ENCODE peak calls at places on chromosomes 7 and 10, in ten cellular contexts. F is glutamatergic neuron, J is psoas muscle, E is WTC11, G is neural crest cell, D is cardiac fibroblast, X is DND-41, K is BJ, Y is chondrocyte, P is natural killer cell. H is an unnamed sample.

GRCh38 chr10:22681301-22681700 is 33.1 kb downstream of the PIP4K2A start:
- DNase-seq in J (no peak), F (no peak), G (no peak), Y (no peak), K (no peak), X (no peak), E (no peak), D (no peak), P (no peak), H (peak; percentile 35)

GRCh38 chr7:136053689-136054485 is 76.7 kb upstream of the MTPN start:
- DNase-seq in D (no peak), F (no peak), P (no peak), X (no peak), E (no peak), Y (no peak), K (no peak), J (no peak), G (no peak), H (no peak)

GRCh38 chr7:128791121-128791967 is 424 bp upstream of the CCDC136 start:
- DNase-seq in Y (no peak), D (peak; percentile 50), X (peak; percentile 86), E (peak; percentile 78), F (peak; percentile 85), P (peak; percentile 66), K (no peak), G (peak; percentile 57), J (peak; percentile 81), H (peak; percentile 79)

GRCh38 chr7:88668591-88668990 is 90.9 kb upstream of the ZNF804B start:
- DNase-seq in G (no peak), F (no peak), J (no peak), E (no peak), X (no peak), Y (no peak), K (no peak), D (no peak), P (no peak), H (no peak)

GRCh38 chr7:50832744-50833143 is 50.0 kb upstream of the GRB10 start:
- DNase-seq in E (no peak), G (no peak), D (no peak), X (no peak), Y (no peak), K (peak; percentile 26), F (no peak), J (no peak), P (no peak), H (peak; percentile 36)

GRCh38 chr10:67306588-67307205 is 380.9 kb downstream of the LRRTM3 start:
- DNase-seq in J (no peak), P (no peak), D (peak; percentile 16), F (no peak), G (no peak), E (no peak), X (no peak), K (no peak), Y (no peak), H (no peak)

GRCh38 chr7:11193131-11193867 is 219.6 kb downstream of the PHF14 start:
- DNase-seq in D (peak; percentile 67), Y (no peak), X (no peak), G (no peak), F (peak; percentile 37), P (no peak), J (no peak), E (peak; percentile 58), K (no peak), H (no peak)

GRCh38 chr7:30562498-30562897 is 32.2 kb upstream of the GARS1 start:
- DNase-seq in Y (no peak), D (peak; percentile 73), P (no peak), G (no peak), X (no peak), F (no peak), K (no peak), E (no peak), J (no peak), H (no peak)

GRCh38 chr10:71778071-71778470 is 4.8 kb upstream of the VSIR start:
- DNase-seq in Y (peak; percentile 62), P (no peak), E (no peak), X (no peak), K (no peak), D (no peak), F (no peak), G (no peak), J (no peak), H (no peak)

GRCh38 chr10:117442944-117443676 is 67.9 kb upstream of the PDZD8 start:
- DNase-seq in D (peak; percentile 93), J (peak; percentile 80), Y (no peak), G (peak; percentile 72), X (peak; percentile 34), P (peak; percentile 61), K (no peak), E (peak; percentile 91), F (peak; percentile 82), H (peak; percentile 75)

GRCh38 chr7:32206987-32207386 is 136.8 kb upstream of the PDE1C start:
- DNase-seq in G (peak; percentile 47), Y (no peak), J (no peak), X (no peak), K (no peak), E (peak; percentile 70), F (peak; percentile 67), D (peak; percentile 23), P (no peak), H (no peak)

GRCh38 chr7:50690541-50691011 is 92.1 kb downstream of the GRB10 start:
- DNase-seq in E (no peak), P (no peak), J (no peak), K (no peak), D (peak; percentile 43), G (peak; percentile 20), X (no peak), F (peak; percentile 54), Y (no peak), H (no peak)

DNA sequence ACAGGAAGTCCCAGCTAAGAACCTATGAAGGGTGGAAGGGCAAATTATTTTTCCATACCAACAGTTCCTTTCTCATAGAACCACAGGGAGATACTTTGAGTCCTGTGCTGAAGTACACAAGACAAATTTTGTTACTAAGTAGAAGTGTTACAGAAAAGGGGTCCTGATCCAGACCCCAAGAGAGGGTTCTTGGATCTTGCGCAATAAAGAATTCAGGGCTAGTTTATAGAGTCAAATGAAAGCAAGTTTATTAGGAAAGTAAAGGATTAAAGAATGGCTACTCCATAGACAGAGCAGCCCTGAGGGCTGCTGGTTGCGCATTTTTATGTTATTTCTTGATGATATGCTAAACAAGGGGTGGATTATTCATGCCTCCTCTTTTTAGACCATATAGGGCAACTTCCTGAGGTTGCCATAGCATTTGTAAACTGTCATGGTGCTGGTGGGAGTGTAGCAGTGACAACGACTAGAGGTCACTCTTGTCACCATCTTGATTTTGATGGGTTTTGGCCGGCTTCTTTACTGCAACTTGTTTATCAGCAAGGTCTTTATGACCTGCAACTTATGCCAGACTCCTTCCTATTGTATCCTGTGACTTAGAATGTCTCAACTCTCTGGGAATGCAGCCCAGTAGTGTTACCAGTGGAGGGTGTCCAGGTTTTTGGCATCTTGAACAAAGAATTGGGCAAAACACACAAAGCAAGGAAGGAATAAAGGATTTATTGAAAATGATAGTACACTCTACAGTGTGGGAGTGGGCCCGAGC is 409.4 kb downstream of the SH2D4B start:
- DNase-seq in F (no peak), J (no peak), P (no peak), G (no peak), D (no peak), E (no peak), Y (no peak), K (no peak), X (no peak), H (no peak)
- TF ChIP-seq CTCF in F (no peak), J (no peak), P (no peak), G (no peak), D (no peak), E (no peak), Y (no peak), K (no peak), X (no peak), H (no peak)

GRCh38 chr7:18068745-18069144 is 41.1 kb upstream of the PRPS1L1 start:
- DNase-seq in P (no peak), X (no peak), G (no peak), J (no peak), Y (no peak), D (no peak), F (no peak), K (no peak), E (no peak), H (no peak)

GRCh38 chr7:18064242-18064838 is 36.7 kb upstream of the PRPS1L1 start:
- DNase-seq in K (no peak), Y (no peak), P (no peak), J (no peak), X (peak; percentile 13), E (peak; percentile 71), D (peak; percentile 29), G (peak; percentile 19), F (peak; percentile 64), H (peak; percentile 43)
- TF ChIP-seq CTCF in K (peak; percentile 41), Y (peak; percentile 70), P (peak; percentile 48), J (peak; percentile 42), X (peak; percentile 57), E (peak; percentile 41), D (peak; percentile 75), G (peak; percentile 59), F (peak; percentile 71), H (peak; percentile 19)

DNA sequence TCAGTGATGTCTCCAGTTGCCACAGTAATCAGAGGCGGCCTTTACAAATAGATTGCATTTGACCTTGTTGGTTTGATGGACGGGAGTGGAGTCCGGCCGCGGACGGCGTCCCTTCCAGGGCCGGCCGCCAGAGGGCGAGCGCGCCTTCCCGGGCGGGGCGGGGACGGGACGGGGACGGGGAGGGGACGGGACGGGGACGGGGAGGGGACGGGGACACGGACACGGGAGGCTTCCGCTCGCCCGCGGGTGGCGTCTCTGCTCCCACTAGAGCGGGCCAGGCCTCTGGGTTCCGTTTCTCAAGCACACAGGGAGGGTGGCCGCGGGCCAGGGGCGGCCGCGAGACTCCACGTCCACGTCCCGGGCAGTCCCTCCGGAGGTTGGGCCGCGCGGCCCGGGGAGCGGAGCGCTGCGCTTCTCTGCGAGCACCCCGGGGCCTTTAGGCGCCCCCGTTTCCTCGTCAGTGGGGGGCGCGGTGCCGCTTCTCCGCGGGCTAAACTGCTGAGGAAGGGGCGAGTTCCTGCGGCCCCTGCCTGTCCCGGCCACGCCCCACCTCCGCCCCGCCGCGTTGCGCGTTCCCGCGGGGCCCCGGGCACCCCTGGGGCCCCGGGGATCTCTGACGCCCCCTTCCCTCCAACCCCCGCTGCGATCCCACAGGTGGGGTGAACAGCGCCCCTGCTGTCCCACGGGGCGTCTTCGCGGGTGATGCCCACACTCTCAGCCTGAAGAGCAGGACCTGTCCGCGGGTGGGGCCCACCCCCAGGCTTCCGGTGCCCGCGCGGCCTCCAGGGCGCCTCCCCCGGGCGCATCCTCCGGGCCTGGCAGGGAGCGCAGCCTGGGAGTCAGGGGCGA is 84.2 kb upstream of the MKI67 start:
- DNase-seq in J (peak; percentile 66), P (peak; percentile 75), G (peak; percentile 79), E (peak; percentile 73), D (peak; percentile 48), X (no peak), F (peak; percentile 80), K (no peak), Y (no peak), H (peak; percentile 66)
- TF ChIP-seq CTCF in J (peak; percentile 57), P (peak; percentile 79), G (peak; percentile 80), E (peak; percentile 58), D (peak; percentile 54), X (peak; percentile 6), F (peak; percentile 93), K (peak; percentile 64), Y (peak; percentile 87), H (peak; percentile 69)

DNA sequence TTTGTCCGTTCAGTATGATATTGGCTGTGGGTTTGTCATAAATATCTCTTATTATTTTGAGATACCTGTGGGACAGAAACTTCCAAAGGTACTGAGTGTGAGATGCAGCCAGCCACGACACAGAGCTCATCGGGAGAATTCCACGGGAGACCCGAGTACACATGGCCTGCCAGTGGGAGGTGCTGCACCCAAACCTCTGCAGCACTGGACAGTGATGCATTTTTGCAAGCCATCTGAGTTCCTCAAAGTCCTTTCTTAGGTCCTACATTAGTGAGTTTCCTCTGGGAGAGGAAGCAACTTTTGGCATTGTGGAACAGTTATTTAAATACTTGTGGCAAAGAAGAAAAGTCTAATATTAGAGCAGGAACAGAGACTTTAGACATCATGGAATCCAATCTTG is 77.5 kb downstream of the ARID5B start:
- DNase-seq in E (peak; percentile 16), X (no peak), J (peak; percentile 25), F (no peak), K (no peak), D (no peak), G (no peak), Y (no peak), P (no peak), H (no peak)
- TF ChIP-seq CTCF in E (no peak), X (no peak), J (no peak), F (no peak), K (no peak), D (peak; percentile 12), G (no peak), Y (peak; percentile 39), P (no peak), H (no peak)